ENCODE peak calls at places on chromosome 1, in six cellular contexts. Z, U, B, I, H and J are unnamed samples.

GRCh38 chr1:246492611-246493245 is 14.4 kb downstream of the SMYD3 start:
- DNase-seq in B (no peak), H (peak), I (peak), Z (no peak), U (peak), J (no peak)

GRCh38 chr1:23726669-23727068 is 16.6 kb upstream of the ELOA start:
- DNase-seq in H (no peak), Z (no peak), B (no peak), I (no peak), U (no peak), J (no peak)

GRCh38 chr1:153936011-153936802 is 10.3 kb downstream of the DENND4B start:
- DNase-seq in Z (no peak), I (no peak), H (no peak), B (no peak), U (no peak), J (no peak)

GRCh38 chr1:154463512-154463990 is 38.5 kb upstream of the TDRD10 start:
- DNase-seq in H (peak), U (peak), Z (no peak), B (peak), I (peak), J (no peak)

GRCh38 chr1:75136158-75136815 is 2.1 kb downstream of the LHX8 start:
- DNase-seq in B (no peak), H (no peak), Z (no peak), I (no peak), U (no peak), J (no peak)

GRCh38 chr1:108041360-108042143 is 76.6 kb upstream of the VAV3 start:
- DNase-seq in I (no peak), B (no peak), Z (no peak), H (no peak), U (no peak), J (no peak)

GRCh38 chr1:119347858-119348257 is 20.7 kb upstream of the HAO2 start:
- DNase-seq in U (peak), I (no peak), B (no peak), Z (peak), H (no peak), J (no peak)

GRCh38 chr1:70385477-70385876 is 25.6 kb upstream of the CTH start:
- DNase-seq in H (no peak), Z (no peak), U (no peak), I (no peak), B (no peak), J (no peak)

GRCh38 chr1:54699936-54700525 is 15.6 kb upstream of the TTC4 start:
- DNase-seq in Z (no peak), B (no peak), H (no peak), U (no peak), I (no peak), J (no peak)

GRCh38 chr1:175470078-175470477 is 273.3 kb downstream of the TNR start:
- DNase-seq in I (no peak), B (no peak), Z (no peak), U (peak), H (no peak), J (no peak)

GRCh38 chr1:85343612-85344255 is 67.3 kb upstream of the BCL10 start:
- DNase-seq in Z (no peak), I (no peak), H (no peak), U (peak), B (no peak), J (no peak)

GRCh38 chr1:91226741-91227140 is 177.9 kb downstream of the HFM1 start:
- DNase-seq in Z (no peak), U (no peak), I (no peak), B (no peak), H (no peak), J (no peak)

GRCh38 chr1:77407738-77408375 is 126.0 kb downstream of the AK5 start:
- DNase-seq in B (no peak), I (no peak), U (peak), H (no peak), Z (no peak), J (no peak)

GRCh38 chr1:7768583-7768982 is 2.5 kb upstream of the VAMP3 start:
- DNase-seq in B (no peak), Z (no peak), I (no peak), H (no peak), U (no peak), J (no peak)

GRCh38 chr1:155223017-155223416 is 14.5 kb downstream of the MTX1 start:
- DNase-seq in B (no peak), H (no peak), I (no peak), Z (no peak), U (no peak), J (no peak)

GRCh38 chr1:203673550-203674411 is 47.1 kb downstream of the ATP2B4 start:
- DNase-seq in U (peak), B (peak), I (peak), Z (peak), H (peak), J (peak)

GRCh38 chr1:211986628-211987254 is 48.6 kb downstream of the INTS7 start:
- DNase-seq in B (no peak), H (no peak), I (no peak), Z (peak), U (no peak), J (no peak)

GRCh38 chr1:42221952-42222606 is 57.5 kb upstream of the GUCA2A start:
- DNase-seq in H (no peak), Z (no peak), U (peak), B (no peak), I (no peak), J (no peak)